ENCODE peak calls at places on chromosome 20, in seven cellular contexts. One of them, this sample, is unnamed.

GRCh38 chr20:496126-496696 is 33.9 kb upstream of the TBC1D20 start:
- DNase-seq in HFF-Myc: no peak
- DNase-seq in ovary: no peak
- DNase-seq in neural crest cell: no peak
- DNase-seq in CD14-positive monocyte: no peak
- DNase-seq in psoas muscle: no peak
- DNase-seq in BJ: no peak
- DNase-seq in this sample: peak

GRCh38 chr20:49646126-49646525 is 67.6 kb downstream of the B4GALT5 start:
- DNase-seq in HFF-Myc: no peak
- DNase-seq in ovary: no peak
- DNase-seq in neural crest cell: no peak
- DNase-seq in CD14-positive monocyte: no peak
- DNase-seq in psoas muscle: no peak
- DNase-seq in BJ: peak
- DNase-seq in this sample: no peak

GRCh38 chr20:45969712-45970634 is 2.0 kb downstream of the ZNF335 start:
- DNase-seq in HFF-Myc: peak
- DNase-seq in ovary: peak
- DNase-seq in neural crest cell: no peak
- DNase-seq in CD14-positive monocyte: peak
- DNase-seq in psoas muscle: no peak
- DNase-seq in BJ: no peak
- DNase-seq in this sample: no peak

GRCh38 chr20:13331536-13331935 is 110.5 kb downstream of the ISM1 start:
- DNase-seq in HFF-Myc: no peak
- DNase-seq in ovary: no peak
- DNase-seq in neural crest cell: no peak
- DNase-seq in CD14-positive monocyte: no peak
- DNase-seq in psoas muscle: no peak
- DNase-seq in BJ: no peak
- DNase-seq in this sample: no peak

GRCh38 chr20:40393680-40394079 is 295.4 kb downstream of the MAFB start:
- DNase-seq in HFF-Myc: no peak
- DNase-seq in ovary: no peak
- DNase-seq in neural crest cell: no peak
- DNase-seq in CD14-positive monocyte: no peak
- DNase-seq in psoas muscle: no peak
- DNase-seq in BJ: no peak
- DNase-seq in this sample: no peak

GRCh38 chr20:61922411-61922810 is 143.3 kb downstream of the TAF4 start:
- DNase-seq in HFF-Myc: no peak
- DNase-seq in ovary: no peak
- DNase-seq in neural crest cell: no peak
- DNase-seq in CD14-positive monocyte: peak
- DNase-seq in psoas muscle: no peak
- DNase-seq in BJ: no peak
- DNase-seq in this sample: no peak

GRCh38 chr20:12838261-12838866 is 170.4 kb upstream of the SPTLC3 start:
- DNase-seq in HFF-Myc: no peak
- DNase-seq in ovary: no peak
- DNase-seq in neural crest cell: no peak
- DNase-seq in CD14-positive monocyte: no peak
- DNase-seq in psoas muscle: no peak
- DNase-seq in BJ: no peak
- DNase-seq in this sample: no peak

GRCh38 chr20:34768105-34768504 is 57.3 kb downstream of the NCOA6 start:
- DNase-seq in HFF-Myc: no peak
- DNase-seq in ovary: no peak
- DNase-seq in neural crest cell: no peak
- DNase-seq in CD14-positive monocyte: no peak
- DNase-seq in psoas muscle: no peak
- DNase-seq in BJ: peak
- DNase-seq in this sample: no peak

GRCh38 chr20:14331671-14332070 is 5.7 kb downstream of the FLRT3 start:
- DNase-seq in HFF-Myc: no peak
- DNase-seq in ovary: no peak
- DNase-seq in neural crest cell: no peak
- DNase-seq in CD14-positive monocyte: no peak
- DNase-seq in psoas muscle: no peak
- DNase-seq in BJ: no peak
- DNase-seq in this sample: no peak

GRCh38 chr20:46022411-46023147 is 6.4 kb upstream of the SLC12A5 start:
- DNase-seq in HFF-Myc: no peak
- DNase-seq in ovary: peak
- DNase-seq in neural crest cell: peak
- DNase-seq in CD14-positive monocyte: no peak
- DNase-seq in psoas muscle: peak
- DNase-seq in BJ: no peak
- DNase-seq in this sample: no peak

GRCh38 chr20:2866236-2866635 is 7.0 kb upstream of the PTPRA start:
- DNase-seq in HFF-Myc: no peak
- DNase-seq in ovary: no peak
- DNase-seq in neural crest cell: no peak
- DNase-seq in CD14-positive monocyte: no peak
- DNase-seq in psoas muscle: no peak
- DNase-seq in BJ: no peak
- DNase-seq in this sample: no peak

GRCh38 chr20:2865101-2865500 is 8.2 kb upstream of the PTPRA start:
- DNase-seq in HFF-Myc: no peak
- DNase-seq in ovary: no peak
- DNase-seq in neural crest cell: no peak
- DNase-seq in CD14-positive monocyte: no peak
- DNase-seq in psoas muscle: no peak
- DNase-seq in BJ: no peak
- DNase-seq in this sample: no peak

GRCh38 chr20:2867081-2867860 is 6.0 kb upstream of the PTPRA start:
- DNase-seq in HFF-Myc: no peak
- DNase-seq in ovary: no peak
- DNase-seq in neural crest cell: no peak
- DNase-seq in CD14-positive monocyte: no peak
- DNase-seq in psoas muscle: no peak
- DNase-seq in BJ: no peak
- DNase-seq in this sample: no peak

GRCh38 chr20:2864626-2865025 is 8.7 kb upstream of the PTPRA start:
- DNase-seq in HFF-Myc: no peak
- DNase-seq in ovary: no peak
- DNase-seq in neural crest cell: no peak
- DNase-seq in CD14-positive monocyte: no peak
- DNase-seq in psoas muscle: no peak
- DNase-seq in BJ: no peak
- DNase-seq in this sample: no peak

DNA sequence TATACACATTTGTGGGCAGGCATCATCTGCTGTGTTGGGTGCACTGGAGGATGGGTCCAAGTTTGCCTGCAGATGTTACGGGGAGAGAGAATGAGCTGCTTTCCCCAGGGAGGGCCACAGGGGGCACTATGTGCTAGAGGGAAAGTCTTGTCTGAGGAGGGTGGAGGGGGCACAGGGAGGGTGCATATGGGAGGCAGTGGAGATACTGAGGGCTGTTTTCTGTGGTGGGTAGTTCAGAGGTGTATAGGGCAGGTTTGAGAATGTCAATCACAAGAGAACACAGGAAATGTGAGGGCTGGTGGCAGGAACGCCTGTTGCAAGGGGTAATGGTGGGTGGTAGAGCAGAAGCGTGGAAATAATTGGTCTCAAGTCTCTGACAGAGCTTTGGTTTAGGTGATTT is 7.7 kb upstream of the PTPRA start:
- DNase-seq in HFF-Myc: no peak
- DNase-seq in ovary: no peak
- DNase-seq in neural crest cell: no peak
- DNase-seq in CD14-positive monocyte: no peak
- DNase-seq in psoas muscle: no peak
- DNase-seq in BJ: no peak
- DNase-seq in this sample: no peak
- TF ChIP-seq CTCF in HFF-Myc: no peak
- TF ChIP-seq CTCF in ovary: no peak
- TF ChIP-seq CTCF in neural crest cell: no peak
- TF ChIP-seq CTCF in CD14-positive monocyte: no peak
- TF ChIP-seq CTCF in psoas muscle: no peak
- TF ChIP-seq CTCF in BJ: peak
- TF ChIP-seq CTCF in this sample: no peak

GRCh38 chr20:5222919-5223634 is 93.7 kb downstream of the PROKR2 start:
- DNase-seq in HFF-Myc: peak
- DNase-seq in ovary: peak
- DNase-seq in neural crest cell: peak
- DNase-seq in CD14-positive monocyte: no peak
- DNase-seq in psoas muscle: peak
- DNase-seq in BJ: peak
- DNase-seq in this sample: peak
- TF ChIP-seq CTCF in HFF-Myc: peak
- TF ChIP-seq CTCF in ovary: peak
- TF ChIP-seq CTCF in neural crest cell: peak
- TF ChIP-seq CTCF in CD14-positive monocyte: peak
- TF ChIP-seq CTCF in psoas muscle: peak
- TF ChIP-seq CTCF in BJ: peak
- TF ChIP-seq CTCF in this sample: peak

GRCh38 chr20:11551491-11551890 is 366.2 kb upstream of the BTBD3 start:
- DNase-seq in HFF-Myc: no peak
- DNase-seq in ovary: no peak
- DNase-seq in neural crest cell: no peak
- DNase-seq in CD14-positive monocyte: no peak
- DNase-seq in psoas muscle: no peak
- DNase-seq in BJ: no peak
- DNase-seq in this sample: no peak

GRCh38 chr20:11556410-11556809 is 361.3 kb upstream of the BTBD3 start:
- DNase-seq in HFF-Myc: no peak
- DNase-seq in ovary: no peak
- DNase-seq in neural crest cell: no peak
- DNase-seq in CD14-positive monocyte: no peak
- DNase-seq in psoas muscle: no peak
- DNase-seq in BJ: no peak
- DNase-seq in this sample: no peak

GRCh38 chr20:11555510-11555909 is 362.2 kb upstream of the BTBD3 start:
- DNase-seq in HFF-Myc: no peak
- DNase-seq in ovary: no peak
- DNase-seq in neural crest cell: no peak
- DNase-seq in CD14-positive monocyte: no peak
- DNase-seq in psoas muscle: no peak
- DNase-seq in BJ: no peak
- DNase-seq in this sample: no peak

GRCh38 chr20:11549172-11550117 is 368.2 kb upstream of the BTBD3 start:
- DNase-seq in HFF-Myc: no peak
- DNase-seq in ovary: no peak
- DNase-seq in neural crest cell: no peak
- DNase-seq in CD14-positive monocyte: no peak
- DNase-seq in psoas muscle: no peak
- DNase-seq in BJ: no peak
- DNase-seq in this sample: no peak

DNA sequence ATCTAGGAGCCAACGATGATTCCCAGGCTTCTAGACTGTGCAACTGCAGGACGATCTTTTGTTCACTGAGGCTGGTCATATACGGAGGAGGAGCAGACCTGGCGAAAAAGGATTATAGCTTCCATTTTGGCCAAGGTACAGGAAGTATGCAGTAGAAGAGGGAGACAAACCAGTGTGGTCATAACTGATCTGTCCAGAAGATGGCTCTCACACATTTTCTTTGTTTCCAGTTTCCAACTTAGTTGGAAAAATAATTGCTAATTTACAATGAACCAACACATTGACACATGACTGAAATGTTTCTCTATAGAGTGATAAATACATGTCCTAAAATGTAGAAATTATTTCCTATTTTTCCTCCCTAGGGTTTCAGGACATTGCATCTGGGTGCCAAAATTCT is 364.1 kb upstream of the BTBD3 start:
- DNase-seq in HFF-Myc: no peak
- DNase-seq in ovary: no peak
- DNase-seq in neural crest cell: no peak
- DNase-seq in CD14-positive monocyte: no peak
- DNase-seq in psoas muscle: no peak
- DNase-seq in BJ: no peak
- DNase-seq in this sample: no peak
- TF ChIP-seq CTCF in HFF-Myc: peak
- TF ChIP-seq CTCF in ovary: no peak
- TF ChIP-seq CTCF in neural crest cell: peak
- TF ChIP-seq CTCF in CD14-positive monocyte: no peak
- TF ChIP-seq CTCF in psoas muscle: peak
- TF ChIP-seq CTCF in BJ: peak
- TF ChIP-seq CTCF in this sample: peak

GRCh38 chr20:19827818-19828217 is 69.8 kb downstream of the RIN2 start:
- DNase-seq in HFF-Myc: no peak
- DNase-seq in ovary: no peak
- DNase-seq in neural crest cell: no peak
- DNase-seq in CD14-positive monocyte: no peak
- DNase-seq in psoas muscle: no peak
- DNase-seq in BJ: no peak
- DNase-seq in this sample: no peak

GRCh38 chr20:19824861-19825260 is 66.8 kb downstream of the RIN2 start:
- DNase-seq in HFF-Myc: no peak
- DNase-seq in ovary: no peak
- DNase-seq in neural crest cell: no peak
- DNase-seq in CD14-positive monocyte: no peak
- DNase-seq in psoas muscle: no peak
- DNase-seq in BJ: no peak
- DNase-seq in this sample: no peak

GRCh38 chr20:19830351-19830750 is 72.3 kb downstream of the RIN2 start:
- DNase-seq in HFF-Myc: no peak
- DNase-seq in ovary: no peak
- DNase-seq in neural crest cell: no peak
- DNase-seq in CD14-positive monocyte: no peak
- DNase-seq in psoas muscle: no peak
- DNase-seq in BJ: no peak
- DNase-seq in this sample: no peak

GRCh38 chr20:19826179-19826914 is 68.3 kb downstream of the RIN2 start:
- DNase-seq in HFF-Myc: no peak
- DNase-seq in ovary: no peak
- DNase-seq in neural crest cell: no peak
- DNase-seq in CD14-positive monocyte: no peak
- DNase-seq in psoas muscle: no peak
- DNase-seq in BJ: no peak
- DNase-seq in this sample: no peak

GRCh38 chr20:19828233-19828632 is 70.2 kb downstream of the RIN2 start:
- DNase-seq in HFF-Myc: no peak
- DNase-seq in ovary: no peak
- DNase-seq in neural crest cell: no peak
- DNase-seq in CD14-positive monocyte: peak
- DNase-seq in psoas muscle: no peak
- DNase-seq in BJ: no peak
- DNase-seq in this sample: no peak
- TF ChIP-seq CTCF in HFF-Myc: peak
- TF ChIP-seq CTCF in ovary: no peak
- TF ChIP-seq CTCF in neural crest cell: no peak
- TF ChIP-seq CTCF in CD14-positive monocyte: peak
- TF ChIP-seq CTCF in psoas muscle: peak
- TF ChIP-seq CTCF in BJ: peak
- TF ChIP-seq CTCF in this sample: no peak

GRCh38 chr20:36717657-36718056 is 28.2 kb downstream of the NDRG3 start:
- DNase-seq in HFF-Myc: no peak
- DNase-seq in ovary: no peak
- DNase-seq in neural crest cell: no peak
- DNase-seq in CD14-positive monocyte: no peak
- DNase-seq in psoas muscle: no peak
- DNase-seq in BJ: no peak
- DNase-seq in this sample: no peak
- TF ChIP-seq CTCF in HFF-Myc: peak
- TF ChIP-seq CTCF in ovary: no peak
- TF ChIP-seq CTCF in neural crest cell: peak
- TF ChIP-seq CTCF in CD14-positive monocyte: peak
- TF ChIP-seq CTCF in psoas muscle: peak
- TF ChIP-seq CTCF in BJ: peak
- TF ChIP-seq CTCF in this sample: peak

GRCh38 chr20:63487781-63488241 is 11.1 kb downstream of the EEF1A2 start:
- DNase-seq in HFF-Myc: no peak
- DNase-seq in ovary: no peak
- DNase-seq in neural crest cell: no peak
- DNase-seq in CD14-positive monocyte: no peak
- DNase-seq in psoas muscle: no peak
- DNase-seq in BJ: no peak
- DNase-seq in this sample: no peak
- TF ChIP-seq CTCF in HFF-Myc: no peak
- TF ChIP-seq CTCF in ovary: no peak
- TF ChIP-seq CTCF in neural crest cell: no peak
- TF ChIP-seq CTCF in CD14-positive monocyte: no peak
- TF ChIP-seq CTCF in psoas muscle: no peak
- TF ChIP-seq CTCF in BJ: no peak
- TF ChIP-seq CTCF in this sample: no peak